ENCODE peak calls at places on chromosome X, in four cellular contexts. T is CD14-positive monocyte, O is fibroblast of lung, U is lung. X is an unnamed sample.

GRCh38 chrX:24002792-24003191 is 24.2 kb downstream of the KLHL15 start:
- DNase-seq in T (no peak), O (no peak), U (no peak), X (no peak)

GRCh38 chrX:139831689-139832456 is 101.0 kb downstream of the ATP11C start:
- DNase-seq in T (no peak), O (peak; percentile 80), U (no peak), X (peak; percentile 54)

GRCh38 chrX:48902135-48902534 is 4.4 kb downstream of the PQBP1 start:
- DNase-seq in T (no peak), O (no peak), U (no peak), X (no peak)

GRCh38 chrX:120743266-120743665 is 113.4 kb upstream of the C1GALT1C1 start:
- DNase-seq in T (no peak), O (no peak), U (no peak), X (no peak)

GRCh38 chrX:115561605-115562491 is 874 bp downstream of the PLS3 start:
- DNase-seq in T (no peak), O (peak; percentile 55), U (peak; percentile 61), X (peak; percentile 42)

GRCh38 chrX:100447563-100448397 is 37.7 kb upstream of the PCDH19 start:
- DNase-seq in T (no peak), O (peak; percentile 11), U (peak; percentile 34), X (peak; percentile 29)

GRCh38 chrX:132171478-132171877 is 43.7 kb upstream of the FRMD7 start:
- DNase-seq in T (no peak), O (peak; percentile 0), U (no peak), X (no peak)

GRCh38 chrX:63506320-63506719 is 155.2 kb upstream of the SPIN4 start:
- DNase-seq in T (no peak), O (peak; percentile 58), U (no peak), X (peak; percentile 39)

GRCh38 chrX:119790977-119791436 is 423 bp downstream of the RPL39 start:
- DNase-seq in T (no peak), O (peak; percentile 47), U (peak; percentile 37), X (peak; percentile 31)

GRCh38 chrX:15447985-15448639 is 45.0 kb downstream of the PIR start:
- DNase-seq in T (no peak), O (no peak), U (no peak), X (peak; percentile 31)

GRCh38 chrX:71111141-71111843 is at the start of gene IL2RG:
- DNase-seq in T (peak; percentile 80), O (no peak), U (no peak), X (no peak)

GRCh38 chrX:123626962-123627361 is 105.9 kb downstream of the THOC2 start:
- DNase-seq in T (no peak), O (no peak), U (no peak), X (peak; percentile 55)

GRCh38 chrX:73213734-73214133 is 917 bp downstream of the NAP1L2 start:
- DNase-seq in T (no peak), O (no peak), U (no peak), X (no peak)

GRCh38 chrX:65671286-65671685 is 3.8 kb downstream of the MSN start:
- DNase-seq in T (no peak), O (no peak), U (peak; percentile 66), X (no peak)

GRCh38 chrX:54921427-54922021 is 900 bp downstream of the TRO start:
- DNase-seq in T (no peak), O (peak; percentile 80), U (no peak), X (peak; percentile 75)

GRCh38 chrX:36414056-36414455 is 494.5 kb downstream of the CFAP47 start:
- DNase-seq in T (no peak), O (no peak), U (no peak), X (no peak)

GRCh38 chrX:120311632-120312000 is 355 bp upstream of the TMEM255A start:
- DNase-seq in T (no peak), O (no peak), U (no peak), X (no peak)

GRCh38 chrX:74426071-74426470 is 4.8 kb downstream of the SLC16A2 start:
- DNase-seq in T (no peak), O (no peak), U (no peak), X (no peak)

GRCh38 chrX:126448681-126449080 is 103.9 kb downstream of the DCAF12L1 start:
- DNase-seq in T (no peak), O (no peak), U (no peak), X (no peak)

DNA sequence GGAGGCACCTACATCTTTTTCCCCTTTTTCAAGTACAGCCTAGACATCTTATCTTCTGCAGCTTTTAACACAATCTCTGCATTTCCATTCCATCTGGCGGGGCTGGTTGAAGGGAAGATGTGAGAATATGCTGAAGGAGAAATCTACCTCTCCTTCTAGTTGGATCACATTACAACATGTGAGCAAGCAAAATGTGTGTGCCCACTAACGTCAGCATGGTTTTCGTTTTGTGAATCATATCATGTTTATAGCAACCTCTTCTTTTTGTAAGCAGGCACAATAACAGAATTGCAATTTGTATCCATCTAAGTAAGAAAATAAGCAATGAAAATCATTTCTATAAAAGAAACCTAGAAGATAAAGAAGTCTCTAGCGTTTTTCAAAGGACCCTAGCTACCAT is 28.9 kb upstream of the MID1 start:
- DNase-seq in T (no peak), O (peak; percentile 45), U (no peak), X (no peak)
- TF ChIP-seq CTCF in T (no peak), O (no peak), U (no peak), X (no peak)

DNA sequence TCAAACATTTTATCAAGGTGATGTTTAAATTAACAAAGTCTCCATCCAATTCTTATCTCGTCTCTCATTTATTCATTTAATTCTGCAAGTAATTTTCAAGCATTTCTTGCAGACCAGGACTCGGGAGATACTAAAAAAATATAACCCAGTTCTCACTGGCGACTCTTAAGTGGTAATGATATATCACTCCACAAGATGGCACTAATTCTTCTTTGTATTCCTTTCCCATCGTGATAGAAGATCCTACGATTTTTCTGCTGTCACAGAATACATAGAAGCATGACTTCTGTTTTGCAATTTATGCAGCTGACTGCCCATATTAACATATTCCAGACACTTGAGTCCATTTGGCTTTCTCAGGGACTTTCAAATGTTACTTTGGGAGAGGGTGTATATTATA is 64.0 kb upstream of the FGF13 start:
- DNase-seq in T (no peak), O (peak; percentile 54), U (no peak), X (peak; percentile 30)
- TF ChIP-seq CTCF in T (peak; percentile 46), O (no peak), U (no peak), X (peak; percentile 18)

GRCh38 chrX:34365482-34365881 is 233.4 kb upstream of the FAM47A start:
- DNase-seq in T (no peak), O (peak; percentile 65), U (no peak), X (peak; percentile 37)
- TF ChIP-seq CTCF in T (no peak), O (peak; percentile 16), U (peak; percentile 7), X (peak; percentile 37)

DNA sequence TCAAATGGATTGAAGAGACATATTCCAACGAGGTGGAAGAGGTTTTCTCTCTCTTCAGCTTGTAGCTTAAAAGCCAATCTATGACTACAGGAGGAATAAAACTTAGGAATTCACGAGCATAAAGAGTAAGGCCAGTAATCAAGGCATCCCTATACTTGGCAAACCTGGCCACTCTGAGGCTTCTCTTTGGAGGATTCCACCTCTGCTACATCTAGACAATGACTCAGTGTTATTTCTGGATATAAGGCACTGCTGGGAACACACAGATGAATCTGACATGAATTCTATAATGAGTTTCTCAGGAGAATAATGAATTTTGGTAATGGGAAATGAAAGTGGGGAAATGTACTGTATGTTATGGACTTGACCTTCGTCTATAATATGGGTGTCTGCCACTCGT is 1015.8 kb upstream of the FTHL17 start:
- DNase-seq in T (no peak), O (no peak), U (no peak), X (no peak)
- TF ChIP-seq CTCF in T (no peak), O (no peak), U (no peak), X (no peak)

X was measured in astrocyte of the spinal cord.